ENCODE peak calls at places on chromosomes 11 and 22, in six cellular contexts. X is GM12878, R is GM12891, G is HepG2, D is K562, L is H1. B is an unnamed sample.

GRCh38 chr11:110992481-110992880 is 253.0 kb upstream of the POU2AF2 start:
- DNase-seq in X (no peak), G (no peak), R (no peak), L (no peak), D (no peak), B (no peak)

GRCh38 chr11:9748361-9748970 is 84.6 kb downstream of the SWAP70 start:
- DNase-seq in X (peak), G (peak), L (no peak), D (peak), R (no peak), B (peak)

GRCh38 chr11:119856681-119857485 is 127.9 kb upstream of the NECTIN1 start:
- DNase-seq in G (no peak), L (no peak), R (no peak), X (no peak), D (no peak), B (no peak)

GRCh38 chr11:60563553-60564235 is 48.5 kb downstream of the MS4A13 start:
- DNase-seq in G (no peak), L (no peak), R (no peak), X (no peak), D (no peak), B (no peak)

GRCh38 chr11:2691991-2692841 is 7.6 kb downstream of the KCNQ1OT1 start:
- DNase-seq in D (peak), L (no peak), G (peak), R (no peak), X (no peak), B (no peak)

GRCh38 chr11:108343714-108344113 is 120.8 kb downstream of the ATM start:
- DNase-seq in R (no peak), L (no peak), D (no peak), X (no peak), G (no peak), B (no peak)

GRCh38 chr11:36558511-36559413 is 9.0 kb upstream of the RAG1 start:
- DNase-seq in L (no peak), G (no peak), D (no peak), X (peak), R (peak), B (peak)

GRCh38 chr22:32646476-32646875 is 155.0 kb upstream of the TIMP3 start:
- DNase-seq in G (no peak), D (no peak), L (no peak), X (no peak), R (no peak), B (no peak)

GRCh38 chr11:27241316-27242122 is 121.5 kb downstream of the CCDC34 start:
- DNase-seq in X (no peak), L (no peak), G (no peak), D (peak), R (no peak), B (no peak)

DNA sequence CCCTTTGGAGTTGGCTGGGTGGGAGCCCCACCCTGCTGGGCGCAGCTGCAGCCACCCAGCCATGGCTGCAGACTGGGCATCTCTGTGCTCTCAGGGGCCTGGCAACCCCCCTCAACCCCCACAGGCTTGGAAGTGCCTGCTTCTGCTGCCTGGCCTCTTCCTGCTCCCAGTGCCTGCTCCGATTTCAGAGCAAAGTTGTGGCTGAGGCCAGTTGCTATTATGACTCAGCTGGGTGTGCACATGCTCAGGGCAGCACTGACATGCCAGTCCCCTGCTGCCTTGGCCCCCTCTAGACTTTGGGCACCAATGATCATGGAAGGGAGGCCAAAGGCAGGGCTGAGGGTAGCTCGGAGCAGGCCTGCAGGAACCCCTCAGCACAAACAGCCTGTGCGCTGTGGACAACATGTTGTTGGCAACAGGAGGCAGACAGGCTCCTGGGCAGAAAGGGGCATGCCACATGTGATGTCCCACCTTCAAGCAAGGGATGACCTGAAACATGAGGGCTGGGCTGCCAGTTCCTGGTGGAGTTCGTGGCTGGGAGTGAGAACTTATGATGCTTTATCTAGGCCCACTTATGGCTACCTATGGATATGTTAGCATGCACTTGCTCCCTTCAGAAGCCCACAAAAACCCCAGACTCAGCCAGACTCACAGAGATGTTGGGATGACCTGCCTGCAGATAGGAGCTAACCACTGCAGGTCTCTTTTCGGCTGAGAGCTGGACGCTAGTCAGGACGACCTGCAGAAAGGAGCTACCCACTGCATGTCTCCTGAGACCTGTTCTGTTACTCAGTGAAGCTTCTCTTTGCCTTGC is 96.4 kb upstream of the AMOTL1 start:
- DNase-seq in X (no peak), L (no peak), R (no peak), D (no peak), G (no peak), B (no peak)
- TF ChIP-seq TAF1 in X (no peak), L (no peak), R (no peak), D (no peak), G (no peak), B (no peak)

GRCh38 chr22:48396785-48397530 is 1430.7 kb downstream of the BRD1 start:
- DNase-seq in D (no peak), R (no peak), G (peak), L (no peak), X (no peak), B (no peak)
- TF ChIP-seq POLR2A in D (no peak), R (no peak), G (no peak), L (no peak), X (no peak), B (no peak)

GRCh38 chr22:36104435-36104834 is 56.1 kb downstream of the APOL3 start:
- DNase-seq in X (no peak), G (no peak), L (no peak), R (no peak), D (peak), B (no peak)
- TF ChIP-seq TAF1 in X (no peak), G (no peak), L (no peak), R (no peak), D (no peak), B (no peak)

GRCh38 chr11:3854977-3855807 is at the start of gene STIM1:
- DNase-seq in L (peak), D (peak), G (peak), R (peak), X (peak), B (peak)
- TF ChIP-seq POLR2A in L (peak), D (peak), G (peak), R (peak), X (peak), B (no peak)

GRCh38 chr11:122847437-122847836 is 9.1 kb downstream of the CRTAM start:
- DNase-seq in X (no peak), D (no peak), G (no peak), R (no peak), L (no peak), B (no peak)

GRCh38 chr11:122851366-122852011 is 13.2 kb downstream of the CRTAM start:
- DNase-seq in L (no peak), R (no peak), G (no peak), D (no peak), X (no peak), B (no peak)

GRCh38 chr11:122853261-122853660 is 15.0 kb downstream of the CRTAM start:
- DNase-seq in G (no peak), X (no peak), L (no peak), D (no peak), R (no peak), B (no peak)

GRCh38 chr11:122852071-122852831 is 14.0 kb downstream of the CRTAM start:
- DNase-seq in G (no peak), R (no peak), D (no peak), L (no peak), X (no peak), B (no peak)

DNA sequence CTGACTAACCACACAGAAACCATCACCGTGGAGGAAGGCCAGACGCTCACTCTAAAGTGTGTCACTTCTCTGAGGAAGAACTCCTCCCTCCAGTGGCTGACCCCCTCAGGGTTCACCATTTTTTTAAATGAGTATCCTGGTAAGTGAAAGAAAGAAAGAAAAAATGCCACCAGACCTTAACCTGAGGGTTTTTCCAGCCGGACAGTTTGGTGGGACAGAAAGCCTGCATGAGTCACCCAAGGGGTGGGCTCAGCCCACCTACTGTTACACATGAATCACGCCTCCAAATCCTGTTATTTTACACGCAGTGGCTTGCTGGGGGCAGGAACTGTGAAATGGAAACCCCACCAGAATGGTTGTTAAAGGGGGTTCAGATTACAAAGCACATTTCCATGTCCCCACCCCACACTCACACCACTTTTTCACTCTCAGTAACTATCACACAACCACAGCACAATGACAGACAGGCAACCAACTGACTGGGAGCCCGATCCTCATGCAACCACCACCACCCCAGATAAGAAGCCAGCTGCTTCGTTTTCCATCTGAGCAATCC is 11.9 kb downstream of the CRTAM start:
- DNase-seq in X (no peak), G (no peak), R (no peak), D (no peak), L (no peak), B (no peak)
- TF ChIP-seq TAF1 in X (no peak), G (no peak), R (no peak), D (no peak), L (no peak), B (no peak)

DNA sequence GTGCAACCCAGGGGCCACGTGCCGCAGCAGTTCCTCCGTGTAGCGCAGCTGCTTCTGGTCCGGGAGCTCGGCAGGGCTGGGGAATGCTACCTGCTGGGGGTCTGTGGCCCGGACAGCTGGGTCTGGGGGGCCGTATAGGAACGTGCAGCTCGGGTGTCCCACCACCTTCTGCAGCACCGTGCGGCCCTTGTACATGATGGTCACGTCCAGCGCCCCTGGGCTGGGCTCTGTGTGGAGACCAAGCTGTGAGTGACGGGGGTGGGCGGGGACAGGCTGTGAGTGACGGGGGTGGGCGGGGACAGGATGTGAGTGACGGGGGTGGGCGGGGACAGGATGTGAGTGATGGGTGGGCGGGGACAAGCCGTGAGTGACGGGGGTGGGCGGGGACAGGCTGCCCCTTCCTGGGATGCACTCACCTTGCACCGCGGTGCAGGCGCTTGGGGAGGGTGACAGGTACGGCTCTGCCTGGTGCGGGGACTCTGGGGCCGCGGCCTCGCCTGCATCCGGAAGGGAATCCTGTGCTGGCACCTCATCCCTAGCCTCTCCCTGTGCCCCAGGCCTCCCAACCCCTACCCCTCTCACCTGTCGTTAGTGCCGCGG is 2.3 kb downstream of the IRF7 start:
- DNase-seq in L (peak), D (peak), R (peak), X (no peak), G (no peak), B (peak)
- TF ChIP-seq POLR2A in L (no peak), D (no peak), R (peak), X (peak), G (peak), B (peak)

DNA sequence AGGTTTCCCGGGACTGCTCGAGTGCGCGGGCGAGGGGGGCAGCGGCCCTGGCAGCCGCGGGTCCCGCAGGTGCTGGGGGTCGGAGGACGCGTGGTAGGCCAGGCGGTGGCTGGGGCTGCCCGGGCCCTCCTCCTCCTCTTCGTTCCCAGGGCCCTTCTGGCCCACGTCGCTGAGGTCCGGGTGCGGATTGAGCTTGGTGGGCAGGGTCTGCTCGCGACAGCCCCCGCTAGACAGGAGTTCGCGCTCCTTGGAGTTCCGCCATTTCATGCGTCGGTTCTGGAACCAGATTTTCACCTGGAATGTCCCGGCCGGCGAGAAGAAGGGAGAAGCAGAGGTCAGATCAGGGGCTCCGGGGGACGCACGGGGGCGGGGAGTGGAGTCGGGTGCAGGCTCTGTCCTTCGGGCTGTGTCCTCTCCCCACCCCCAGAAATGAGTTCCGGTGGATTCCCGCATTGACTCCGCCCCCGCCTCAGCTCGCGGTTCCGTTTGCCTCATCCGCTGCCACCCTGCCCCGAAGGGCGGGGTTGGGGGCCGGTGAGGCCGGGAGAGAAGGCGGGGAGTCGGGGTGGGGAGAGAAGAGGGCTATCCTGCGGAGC is 3.9 kb downstream of the DBX1 start:
- DNase-seq in R (no peak), G (no peak), D (peak), X (no peak), L (no peak), B (no peak)
- TF ChIP-seq TAF1 in R (no peak), G (no peak), D (no peak), X (no peak), L (no peak), B (no peak)

DNA sequence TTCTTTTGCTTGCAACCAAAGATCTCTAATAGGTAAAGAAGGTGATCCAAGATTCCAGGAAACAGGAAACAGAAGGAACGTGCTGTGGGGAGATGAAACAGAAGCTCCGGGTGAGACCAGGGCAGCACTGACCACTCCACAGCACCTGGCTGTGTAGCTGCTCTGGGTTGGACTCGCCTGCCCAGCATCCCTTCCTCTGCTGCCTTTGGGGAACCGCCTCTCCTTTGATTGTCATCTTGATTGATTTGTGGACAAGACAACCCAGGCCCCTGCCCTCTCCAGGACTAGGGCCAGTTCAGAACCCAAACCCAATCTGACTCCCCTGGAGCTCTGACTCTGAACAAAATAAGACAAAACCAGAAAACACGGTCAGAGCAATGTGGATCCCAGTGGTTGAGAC is 14.7 kb upstream of the APOBEC3A start:
- DNase-seq in R (no peak), D (no peak), X (no peak), G (no peak), L (no peak), B (no peak)
- TF ChIP-seq POLR2A in R (no peak), D (no peak), X (no peak), G (no peak), L (no peak), B (no peak)